ENCODE peak calls at places on chromosomes 12 and 14, in seven cellular contexts. D is HCT116, F is H1, X is SK-N-SH, L is GM12878, T is HepG2, Y is K562. S is an unnamed sample.

GRCh38 chr12:93569656-93570551 is 2.6 kb upstream of the SOCS2 start:
- DNase-seq in D (peak; percentile 72), T (peak; percentile 80), Y (peak; percentile 98), L (no peak), F (no peak), X (peak; percentile 90), S (peak; percentile 84)

GRCh38 chr14:33414041-33414440 is 475.4 kb downstream of the NPAS3 start:
- DNase-seq in Y (peak; percentile 47), D (no peak), L (peak; percentile 3), T (no peak), X (no peak), F (no peak), S (no peak)

GRCh38 chr12:114674201-114675047 is 9.6 kb downstream of the TBX3 start:
- DNase-seq in T (no peak), D (no peak), X (no peak), Y (no peak), F (no peak), L (no peak), S (no peak)

GRCh38 chr12:4221157-4221556 is 52.4 kb upstream of the CCND2 start:
- DNase-seq in D (no peak), L (no peak), F (no peak), Y (no peak), T (no peak), X (no peak), S (no peak)

GRCh38 chr14:77009014-77009413 is 19.5 kb downstream of the IRF2BPL start:
- DNase-seq in L (no peak), Y (no peak), F (no peak), X (no peak), D (no peak), T (no peak), S (peak; percentile 84)

GRCh38 chr14:104723651-104724406 is at the start of gene ADSS1:
- DNase-seq in Y (peak; percentile 64), T (peak; percentile 24), X (peak; percentile 98), D (no peak), L (no peak), F (no peak), S (peak; percentile 93)

GRCh38 chr14:83757896-83758295 is 1772.0 kb upstream of the FLRT2 start:
- DNase-seq in L (no peak), D (no peak), Y (no peak), X (no peak), F (no peak), T (no peak), S (no peak)

GRCh38 chr14:105931808-105932483 is 405.6 kb downstream of the TMEM121 start:
- DNase-seq in L (no peak), T (no peak), D (no peak), Y (peak; percentile 4), X (peak; percentile 83), F (no peak), S (peak; percentile 74)

GRCh38 chr14:104016873-104017650 is 68.4 kb upstream of the ASPG start:
- DNase-seq in D (no peak), T (no peak), L (no peak), Y (no peak), X (no peak), F (no peak), S (no peak)

GRCh38 chr12:23621910-23622309 is 327.6 kb downstream of the SOX5 start:
- DNase-seq in F (no peak), D (no peak), Y (no peak), X (peak; percentile 19), T (no peak), L (no peak), S (no peak)

GRCh38 chr14:68794856-68795601 is 2.2 kb upstream of the ZFP36L1 start:
- DNase-seq in F (no peak), X (peak; percentile 72), D (no peak), L (no peak), T (no peak), Y (peak; percentile 57), S (peak; percentile 73)

GRCh38 chr14:54209501-54210231 is 187.1 kb upstream of the CDKN3 start:
- DNase-seq in T (no peak), Y (no peak), D (no peak), X (no peak), L (no peak), F (no peak), S (no peak)

GRCh38 chr12:81668475-81668874 is 90.7 kb downstream of the PPFIA2 start:
- DNase-seq in D (peak; percentile 26), Y (no peak), X (no peak), F (no peak), T (no peak), L (no peak), S (no peak)

GRCh38 chr14:85334316-85334715 is 195.6 kb upstream of the FLRT2 start:
- DNase-seq in L (no peak), D (no peak), T (no peak), F (no peak), Y (no peak), X (no peak), S (no peak)

GRCh38 chr12:47377414-47378221 is 297.9 kb upstream of the AMIGO2 start:
- DNase-seq in F (no peak), L (no peak), T (no peak), D (no peak), Y (peak; percentile 79), X (no peak), S (no peak)

GRCh38 chr12:74646831-74647230 is 109.2 kb downstream of the ATXN7L3B start:
- DNase-seq in F (no peak), T (no peak), D (peak; percentile 37), X (no peak), Y (no peak), L (no peak), S (no peak)

GRCh38 chr12:129901256-129901655 is 2.6 kb downstream of the TMEM132D start:
- DNase-seq in Y (no peak), X (no peak), T (no peak), F (no peak), D (no peak), L (no peak), S (no peak)

GRCh38 chr12:65106948-65107347 is 14.2 kb downstream of the WIF1 start:
- DNase-seq in Y (no peak), X (no peak), T (no peak), L (no peak), F (no peak), D (no peak), S (peak; percentile 44)

GRCh38 chr14:77141592-77142288 is at the start of gene ZDHHC22:
- DNase-seq in F (no peak), X (peak; percentile 92), Y (no peak), D (no peak), L (no peak), T (no peak), S (no peak)

GRCh38 chr12:84313326-84313675 is 599.3 kb downstream of the SLC6A15 start:
- DNase-seq in D (no peak), Y (no peak), X (no peak), T (no peak), F (no peak), L (no peak), S (no peak)

DNA sequence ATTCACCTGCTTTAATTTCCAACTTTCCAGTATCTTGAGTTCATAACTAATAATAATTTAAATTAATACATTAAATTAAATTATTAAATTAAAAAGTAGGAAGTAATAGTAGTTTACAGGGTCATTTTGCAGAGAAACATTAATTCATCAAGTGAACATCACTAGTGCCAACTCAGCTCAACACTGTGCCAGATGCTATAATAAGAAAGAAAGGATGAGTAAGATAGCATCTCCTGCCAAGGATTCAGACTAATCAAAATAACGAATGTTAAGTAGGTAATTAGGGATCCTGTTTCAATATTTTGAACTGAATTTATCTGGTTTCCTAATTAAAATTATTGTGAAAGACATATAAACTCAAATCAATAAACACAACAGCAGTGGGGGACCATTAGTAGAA is 596.7 kb downstream of the SLC6A15 start:
- DNase-seq in F (no peak), L (no peak), Y (no peak), D (no peak), T (no peak), X (no peak), S (no peak)
- TF ChIP-seq JUND in F (no peak), L (no peak), Y (no peak), D (no peak), T (no peak), X (no peak), S (no peak)

GRCh38 chr14:74400328-74400727 is 25.7 kb downstream of the SYNDIG1L start:
- DNase-seq in F (peak; percentile 23), X (no peak), D (peak; percentile 4), Y (no peak), T (no peak), L (no peak), S (no peak)
- TF ChIP-seq JUND in F (no peak), X (no peak), D (no peak), Y (no peak), T (no peak), L (no peak), S (no peak)

GRCh38 chr12:89461190-89461589 is 63.4 kb downstream of the GALNT4 start:
- DNase-seq in F (no peak), D (no peak), L (no peak), Y (no peak), X (no peak), T (no peak), S (no peak)

GRCh38 chr12:89461649-89462612 is 62.7 kb downstream of the GALNT4 start:
- DNase-seq in Y (peak; percentile 47), F (no peak), L (no peak), D (peak; percentile 57), X (peak; percentile 36), T (peak; percentile 44), S (peak; percentile 85)

GRCh38 chr12:89468017-89468416 is 56.6 kb downstream of the GALNT4 start:
- DNase-seq in Y (no peak), F (no peak), L (no peak), T (no peak), X (no peak), D (no peak), S (no peak)

GRCh38 chr12:89468648-89469326 is 55.8 kb downstream of the GALNT4 start:
- DNase-seq in T (no peak), D (no peak), F (no peak), L (no peak), X (no peak), Y (no peak), S (no peak)

GRCh38 chr12:89464974-89465592 is 59.5 kb downstream of the GALNT4 start:
- DNase-seq in T (no peak), F (no peak), L (no peak), X (no peak), D (no peak), Y (no peak), S (peak; percentile 16)
- TF ChIP-seq JUND in T (no peak), F (no peak), L (no peak), X (no peak), D (no peak), Y (no peak), S (peak; percentile 65)

DNA sequence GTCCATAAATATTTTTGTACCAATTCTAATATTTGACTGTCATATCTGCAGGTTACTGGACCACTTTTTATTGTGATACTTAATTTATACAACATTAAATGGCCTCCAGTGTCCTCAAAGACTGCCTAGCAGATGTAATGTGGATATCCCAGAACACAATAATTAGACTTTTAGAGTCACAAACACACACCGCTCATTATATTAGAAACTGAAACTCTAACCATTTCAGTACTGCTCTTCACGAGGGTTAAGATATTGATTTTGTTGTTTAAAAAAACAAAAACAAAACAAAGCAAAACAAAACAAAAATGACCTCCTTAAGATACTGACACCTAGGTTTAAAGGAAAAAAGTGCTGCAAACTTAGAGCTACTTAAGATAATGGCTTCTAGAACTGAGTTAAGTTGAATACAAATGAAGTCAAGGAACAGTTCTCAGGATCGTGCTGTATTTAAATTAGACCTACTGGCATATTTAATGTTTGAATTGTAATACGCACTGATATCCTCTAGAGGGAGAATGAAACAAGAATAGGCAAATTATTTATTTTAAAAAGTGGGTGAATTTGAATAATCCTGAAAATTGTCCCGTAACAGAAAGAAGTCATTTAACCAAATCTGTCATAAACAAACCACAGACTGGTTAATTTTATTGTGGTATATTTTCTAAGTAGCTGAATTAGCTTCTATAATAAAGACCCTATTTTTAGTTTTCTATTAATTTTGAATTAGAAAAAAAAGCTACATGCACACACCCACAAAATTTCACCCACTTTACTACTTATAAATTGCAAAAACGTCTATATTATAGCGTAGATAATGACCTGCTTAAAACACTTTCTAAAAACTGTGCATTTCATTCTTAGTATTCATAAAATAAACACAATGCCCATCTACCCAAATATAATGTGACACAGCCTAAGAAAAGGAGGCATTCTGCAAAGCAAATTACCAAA is 395.2 kb upstream of the DCN start:
- DNase-seq in D (peak; percentile 15), F (no peak), Y (peak; percentile 11), T (no peak), L (no peak), X (peak; percentile 16), S (peak; percentile 44)
- TF ChIP-seq JUND in D (no peak), F (no peak), Y (no peak), T (no peak), L (no peak), X (no peak), S (no peak)

S was measured in T47D.